ENCODE peak calls at places on chromosomes 16 and 17, in seven cellular contexts. D is neural crest cell, V is type B pancreatic cell, H is sigmoid colon, R is lower leg skin, F is epithelial cell of esophagus, P is OCI-LY7. J is an unnamed sample.

GRCh38 chr17:62860962-62861873 is 53.1 kb upstream of the MARCHF10 start:
- DNase-seq in R (no peak), F (peak), P (no peak), D (no peak), H (no peak), V (no peak), J (no peak)

GRCh38 chr17:82305727-82306300 is 11.6 kb downstream of the CD7 start:
- DNase-seq in R (no peak), H (no peak), F (no peak), V (no peak), D (no peak), P (no peak), J (no peak)

GRCh38 chr17:50021681-50022370 is 26.8 kb upstream of the DLX3 start:
- DNase-seq in R (peak), D (no peak), P (no peak), F (no peak), V (peak), H (no peak), J (no peak)

GRCh38 chr16:75011634-75012307 is 12.9 kb downstream of the ZNRF1 start:
- DNase-seq in F (peak), H (no peak), V (no peak), P (no peak), R (peak), D (no peak), J (no peak)

GRCh38 chr17:80153004-80153403 is 6.1 kb upstream of the EIF4A3 start:
- DNase-seq in R (no peak), D (no peak), F (no peak), H (no peak), P (peak), V (no peak), J (no peak)

GRCh38 chr16:83701494-83701893 is 106.3 kb upstream of the HSBP1 start:
- DNase-seq in D (peak), H (no peak), F (peak), P (peak), R (peak), V (peak), J (peak)

GRCh38 chr17:78127888-78128615 is 503 bp downstream of the TMC6 start:
- DNase-seq in H (peak), D (no peak), R (peak), F (peak), P (peak), V (no peak), J (no peak)

GRCh38 chr17:55303701-55304145 is 39.0 kb downstream of the HLF start:
- DNase-seq in R (no peak), V (no peak), P (no peak), H (no peak), D (no peak), F (no peak), J (peak)

GRCh38 chr16:71900336-71900735 is 5.0 kb downstream of the IST1 start:
- DNase-seq in P (peak), R (no peak), V (no peak), F (no peak), D (no peak), H (no peak), J (no peak)

GRCh38 chr17:79800325-79801155 is 3.7 kb upstream of the CBX8 start:
- DNase-seq in P (peak), H (no peak), D (no peak), V (no peak), R (no peak), F (peak), J (peak)

GRCh38 chr17:4872786-4873185 is 26.6 kb upstream of the C17orf107 start:
- DNase-seq in P (no peak), D (no peak), R (no peak), V (no peak), F (no peak), H (no peak), J (no peak)

GRCh38 chr17:82412535-82413520 is 5.3 kb upstream of the HEXD start:
- DNase-seq in F (no peak), P (no peak), H (no peak), D (no peak), V (no peak), R (no peak), J (no peak)

GRCh38 chr17:35243459-35244204 is 760 bp downstream of the SLFN5 start:
- DNase-seq in H (peak), F (peak), V (no peak), R (peak), P (peak), D (peak), J (peak)

GRCh38 chr16:51544850-51545467 is 393.9 kb upstream of the SALL1 start:
- DNase-seq in H (no peak), F (no peak), R (no peak), D (no peak), V (no peak), P (no peak), J (no peak)

GRCh38 chr16:88591577-88592021 is 21.4 kb downstream of the ZC3H18 start:
- DNase-seq in F (no peak), R (no peak), H (peak), P (no peak), V (no peak), D (no peak), J (peak)

GRCh38 chr17:73657473-73658116 is 13.3 kb upstream of the SDK2 start:
- DNase-seq in V (no peak), R (no peak), F (peak), H (no peak), P (peak), D (peak), J (peak)

GRCh38 chr17:7313890-7314718 is 1.1 kb downstream of the GPS2 start:
- DNase-seq in V (no peak), P (peak), F (no peak), H (no peak), R (no peak), D (no peak), J (no peak)

GRCh38 chr17:410674-411401 is 58.2 kb upstream of the RPH3AL start:
- DNase-seq in R (no peak), V (no peak), H (no peak), P (no peak), D (no peak), F (peak), J (peak)

GRCh38 chr17:17737938-17738894 is 57.0 kb downstream of the RAI1 start:
- DNase-seq in F (peak), P (no peak), V (no peak), R (no peak), D (no peak), H (no peak), J (peak)

GRCh38 chr16:1762879-1763520 is 8.3 kb downstream of the NME3 start:
- DNase-seq in H (no peak), V (no peak), D (no peak), R (no peak), F (no peak), P (no peak), J (no peak)

GRCh38 chr16:17723735-17724134 is 253.0 kb upstream of the XYLT1 start:
- DNase-seq in V (no peak), F (no peak), D (no peak), P (no peak), H (no peak), R (no peak), J (no peak)

DNA sequence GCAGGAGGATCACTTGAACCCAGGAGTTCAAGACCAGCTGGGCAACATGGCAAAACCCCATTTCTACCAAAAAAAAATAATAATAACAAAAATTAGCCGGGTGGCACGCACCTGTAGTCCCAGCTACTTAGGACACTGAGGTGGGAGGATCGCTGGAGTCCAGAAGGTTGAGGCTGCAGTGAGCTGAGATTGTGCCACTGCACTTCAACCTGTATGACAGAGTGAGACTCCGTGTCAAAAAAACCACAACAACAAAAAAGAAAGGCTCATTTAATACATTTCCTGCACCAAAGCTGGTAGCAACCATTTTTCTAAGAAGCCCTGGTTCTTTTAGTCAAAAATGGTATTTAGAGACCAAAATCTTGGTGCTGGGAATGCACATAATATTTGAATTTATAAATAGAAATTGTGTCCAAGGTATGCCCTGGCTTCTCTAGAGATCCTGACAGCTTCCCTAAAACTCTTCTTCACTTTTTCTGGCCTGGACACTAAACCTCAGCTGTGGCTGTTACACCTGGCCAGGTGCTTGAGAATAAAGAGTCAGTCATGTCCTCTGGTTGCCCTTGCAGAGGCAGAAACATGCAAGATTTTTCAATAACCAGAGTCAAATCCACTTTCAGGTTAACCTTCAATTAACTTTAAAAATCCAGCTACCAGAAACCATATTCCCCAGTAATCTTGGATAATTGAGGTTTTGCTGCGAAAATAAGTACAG is 35.9 kb downstream of the SCNN1B start:
- DNase-seq in D (no peak), V (no peak), R (no peak), F (no peak), P (no peak), H (no peak), J (no peak)
- TF ChIP-seq CTCF in D (no peak), V (no peak), R (no peak), F (no peak), P (no peak), H (no peak), J (no peak)

DNA sequence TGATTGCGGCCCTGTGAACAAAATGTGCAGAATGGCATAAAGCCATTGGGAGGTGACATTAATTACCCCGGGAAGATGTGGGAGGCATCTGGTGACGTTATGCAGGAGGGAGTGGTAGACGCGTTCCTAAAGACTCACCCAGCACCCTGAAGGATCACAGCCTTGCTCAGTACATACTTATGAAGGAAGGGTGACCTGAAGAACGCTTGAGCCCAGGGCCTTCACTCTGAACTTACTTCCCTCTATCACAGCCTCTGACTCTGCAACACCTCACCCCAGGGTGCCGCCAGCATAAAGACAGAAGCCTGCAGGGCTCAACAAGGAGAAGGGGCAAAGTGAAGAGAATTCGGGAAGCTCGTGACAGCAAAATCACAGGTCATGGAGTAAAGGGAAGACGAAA is 9.4 kb downstream of the MFSD6L start:
- DNase-seq in V (no peak), H (no peak), R (no peak), D (no peak), F (no peak), P (no peak), J (no peak)
- TF ChIP-seq CTCF in V (no peak), H (no peak), R (no peak), D (no peak), F (no peak), P (no peak), J (no peak)

DNA sequence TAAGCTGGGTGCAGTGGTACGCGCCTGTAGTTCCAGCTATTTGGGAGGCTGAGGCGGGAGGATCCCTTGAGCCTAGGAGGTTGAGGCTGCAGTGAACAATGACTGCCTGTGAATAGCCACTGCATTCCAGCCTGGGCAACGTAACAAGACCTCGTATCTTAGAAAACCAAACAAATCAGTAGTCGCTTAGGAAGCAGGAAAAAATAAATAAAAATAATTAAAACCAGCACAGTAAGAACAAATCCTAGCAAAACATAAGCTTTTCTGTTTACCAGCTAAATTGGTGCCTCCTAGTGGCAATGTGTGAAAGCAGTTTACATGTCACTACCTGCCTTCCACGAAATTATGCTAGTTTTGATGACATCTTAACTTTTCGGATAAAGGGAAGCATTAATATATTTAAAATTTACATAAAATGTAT is 1.3 kb downstream of the ARMC5 start:
- DNase-seq in F (peak), D (no peak), H (peak), V (no peak), P (peak), R (no peak), J (no peak)
- TF ChIP-seq CTCF in F (peak), D (peak), H (no peak), V (peak), P (peak), R (no peak), J (peak)

GRCh38 chr16:67749436-67750078 is 30.4 kb upstream of the GFOD2 start:
- DNase-seq in V (no peak), F (no peak), R (no peak), D (no peak), H (no peak), P (no peak), J (no peak)
- TF ChIP-seq CTCF in V (no peak), F (no peak), R (no peak), D (no peak), H (no peak), P (no peak), J (no peak)

GRCh38 chr17:40034426-40035161 is 19.4 kb downstream of the CSF3 start:
- DNase-seq in H (no peak), V (no peak), F (no peak), P (no peak), R (no peak), D (no peak), J (no peak)

GRCh38 chr17:40032322-40033320 is 17.4 kb downstream of the CSF3 start:
- DNase-seq in F (no peak), H (peak), R (no peak), P (no peak), D (no peak), V (no peak), J (no peak)

GRCh38 chr17:40033339-40033738 is 18.1 kb downstream of the CSF3 start:
- DNase-seq in F (no peak), P (no peak), H (no peak), D (no peak), V (no peak), R (no peak), J (no peak)

GRCh38 chr17:40031706-40032105 is 16.5 kb downstream of the CSF3 start:
- DNase-seq in H (no peak), P (no peak), D (no peak), V (no peak), R (no peak), F (no peak), J (no peak)

GRCh38 chr17:40035162-40035559 is 19.0 kb downstream of the MED24 start:
- DNase-seq in D (peak), V (no peak), R (no peak), H (no peak), F (peak), P (peak), J (peak)
- TF ChIP-seq CTCF in D (peak), V (peak), R (no peak), H (no peak), F (peak), P (peak), J (peak)

GRCh38 chr16:61150351-61150750 is 885.9 kb downstream of the CDH8 start:
- DNase-seq in F (no peak), R (no peak), P (no peak), H (no peak), V (no peak), D (no peak), J (no peak)

GRCh38 chr16:61149709-61150108 is 886.5 kb downstream of the CDH8 start:
- DNase-seq in D (no peak), V (no peak), R (no peak), F (no peak), P (no peak), H (no peak), J (no peak)

GRCh38 chr16:61146429-61146828 is 889.8 kb downstream of the CDH8 start:
- DNase-seq in F (no peak), P (peak), D (no peak), R (no peak), H (no peak), V (no peak), J (no peak)

DNA sequence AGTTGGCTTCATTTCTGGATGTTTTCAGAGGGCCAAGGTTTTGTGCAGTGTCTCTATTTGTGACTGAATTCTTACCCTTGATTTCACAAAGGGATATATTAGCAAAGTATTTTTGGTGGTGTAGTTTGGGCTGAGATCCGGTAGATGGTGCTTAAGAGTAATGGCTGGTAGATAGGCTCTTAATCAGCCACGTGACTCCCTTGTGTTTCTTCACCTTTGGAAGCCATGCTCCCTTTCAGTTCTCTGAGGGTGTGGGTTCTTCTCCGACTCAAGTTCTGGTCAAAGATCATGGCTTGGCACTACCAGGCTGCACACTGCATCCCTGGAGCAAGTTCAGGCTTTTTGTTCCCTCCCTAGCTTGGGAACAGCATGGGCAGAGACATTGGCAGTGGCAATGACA is 887.3 kb downstream of the CDH8 start:
- DNase-seq in D (no peak), V (no peak), F (peak), R (no peak), P (peak), H (no peak), J (no peak)
- TF ChIP-seq CTCF in D (peak), V (peak), F (no peak), R (no peak), P (peak), H (no peak), J (no peak)

DNA sequence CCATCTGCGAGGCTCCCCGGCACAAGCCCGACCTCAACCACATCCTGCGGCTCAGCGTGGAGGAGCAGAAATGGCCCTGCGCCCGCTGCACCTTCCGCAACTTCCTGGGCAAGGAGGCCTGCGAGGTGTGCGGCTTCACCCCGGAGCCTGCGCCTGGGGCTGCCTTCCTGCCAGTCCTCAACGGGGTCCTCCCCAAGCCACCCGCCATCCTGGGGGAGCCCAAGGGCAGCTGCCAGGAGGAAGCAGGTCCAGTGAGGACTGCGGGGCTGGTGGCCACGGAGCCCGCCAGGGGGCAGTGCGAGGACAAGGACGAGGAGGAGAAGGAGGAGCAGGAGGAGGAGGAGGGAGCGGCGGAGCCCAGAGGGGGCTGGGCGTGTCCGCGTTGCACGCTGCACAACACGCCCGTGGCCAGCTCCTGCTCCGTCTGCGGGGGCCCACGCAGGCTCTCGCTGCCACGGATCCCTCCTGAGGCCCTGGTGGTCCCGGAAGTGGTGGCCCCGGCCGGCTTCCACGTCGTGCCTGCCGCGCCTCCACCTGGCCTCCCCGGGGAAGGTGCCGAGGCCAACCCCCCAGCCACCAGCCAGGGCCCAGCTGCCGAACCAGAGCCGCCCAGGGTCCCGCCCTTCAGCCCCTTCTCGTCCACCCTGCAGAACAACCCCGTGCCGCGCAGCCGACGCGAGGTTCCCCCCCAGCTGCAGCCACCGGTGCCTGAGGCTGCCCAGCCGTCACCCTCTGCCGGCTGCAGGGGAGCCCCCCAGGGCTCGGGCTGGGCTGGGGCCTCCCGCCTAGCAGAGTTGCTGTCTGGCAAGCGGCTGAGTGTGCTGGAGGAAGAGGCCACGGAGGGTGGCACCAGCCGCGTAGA is 13.1 kb upstream of the PRR35 start:
- DNase-seq in P (no peak), R (no peak), D (peak), F (peak), V (peak), H (peak), J (peak)
- TF ChIP-seq CTCF in P (no peak), R (no peak), D (peak), F (peak), V (peak), H (no peak), J (peak)

DNA sequence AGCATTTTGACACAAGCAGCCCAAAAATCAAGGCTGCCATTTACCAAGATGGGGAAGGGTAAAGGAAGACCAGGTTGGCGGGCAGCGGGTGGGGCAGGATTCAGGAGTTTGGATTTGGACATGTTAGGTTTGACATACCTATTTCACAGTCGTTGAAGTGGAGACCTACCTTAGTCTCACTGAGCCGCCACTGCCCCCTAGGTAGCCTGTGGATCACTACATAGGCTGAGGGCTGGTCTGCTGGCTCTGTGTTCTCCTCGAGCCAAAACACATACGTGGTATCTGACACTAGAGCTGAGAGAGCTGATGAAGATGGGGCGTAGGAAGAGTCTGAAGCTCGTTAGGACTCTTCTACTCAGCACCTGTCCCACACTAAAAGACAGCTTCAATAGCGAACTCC is 115.1 kb downstream of the HIC1 start:
- DNase-seq in P (peak), F (peak), V (no peak), R (no peak), D (no peak), H (peak), J (no peak)
- TF ChIP-seq CTCF in P (peak), F (peak), V (peak), R (no peak), D (peak), H (no peak), J (peak)

GRCh38 chr16:28524544-28525179 is 14.1 kb downstream of the NUPR1 start:
- DNase-seq in F (no peak), R (no peak), V (no peak), P (peak), H (no peak), D (no peak), J (peak)
- TF ChIP-seq CTCF in F (no peak), R (no peak), V (no peak), P (peak), H (no peak), D (no peak), J (no peak)

J was measured in cardiac muscle cell.